ENCODE peak calls at places on chromosomes 4 and X, in nine cellular contexts. One of them, this sample, is unnamed.

GRCh38 chrX:7574325-7574724 is 268.6 kb upstream of the VCX start:
- DNase-seq in stomach: no peak
- DNase-seq in OCI-LY7: peak
- DNase-seq in cardiac muscle cell: peak
- DNase-seq in WERI-Rb-1: no peak
- DNase-seq in left ventricle myocardium inferior: no peak
- DNase-seq in lower lobe of right lung: no peak
- DNase-seq in brain microvascular endothelial cell: peak
- DNase-seq in mammary epithelial cell: peak
- DNase-seq in this sample: no peak

GRCh38 chr4:88275516-88275915 is 8.8 kb downstream of the PPM1K start:
- DNase-seq in stomach: no peak
- DNase-seq in OCI-LY7: peak
- DNase-seq in cardiac muscle cell: no peak
- DNase-seq in WERI-Rb-1: no peak
- DNase-seq in left ventricle myocardium inferior: no peak
- DNase-seq in lower lobe of right lung: no peak
- DNase-seq in brain microvascular endothelial cell: peak
- DNase-seq in mammary epithelial cell: no peak
- DNase-seq in this sample: no peak

GRCh38 chr4:102759835-102760644 is 728 bp downstream of the MANBA start:
- DNase-seq in stomach: peak
- DNase-seq in OCI-LY7: peak
- DNase-seq in cardiac muscle cell: peak
- DNase-seq in WERI-Rb-1: no peak
- DNase-seq in left ventricle myocardium inferior: no peak
- DNase-seq in lower lobe of right lung: no peak
- DNase-seq in brain microvascular endothelial cell: peak
- DNase-seq in mammary epithelial cell: peak
- DNase-seq in this sample: no peak

GRCh38 chrX:397575-397974 is 10.9 kb upstream of the PPP2R3B start:
- DNase-seq in stomach: no peak
- DNase-seq in OCI-LY7: no peak
- DNase-seq in cardiac muscle cell: peak
- DNase-seq in WERI-Rb-1: no peak
- DNase-seq in left ventricle myocardium inferior: peak
- DNase-seq in lower lobe of right lung: no peak
- DNase-seq in brain microvascular endothelial cell: peak
- DNase-seq in mammary epithelial cell: no peak
- DNase-seq in this sample: no peak

GRCh38 chrX:45129055-45129454 is 71.6 kb downstream of the DIPK2B start:
- DNase-seq in stomach: no peak
- DNase-seq in OCI-LY7: no peak
- DNase-seq in cardiac muscle cell: no peak
- DNase-seq in WERI-Rb-1: no peak
- DNase-seq in left ventricle myocardium inferior: no peak
- DNase-seq in lower lobe of right lung: no peak
- DNase-seq in brain microvascular endothelial cell: no peak
- DNase-seq in mammary epithelial cell: no peak
- DNase-seq in this sample: no peak

GRCh38 chr4:86496094-86497060 is 97.7 kb upstream of the PTPN13 start:
- DNase-seq in stomach: peak
- DNase-seq in OCI-LY7: peak
- DNase-seq in cardiac muscle cell: peak
- DNase-seq in WERI-Rb-1: peak
- DNase-seq in left ventricle myocardium inferior: no peak
- DNase-seq in lower lobe of right lung: no peak
- DNase-seq in brain microvascular endothelial cell: peak
- DNase-seq in mammary epithelial cell: peak
- DNase-seq in this sample: peak

GRCh38 chr4:74073358-74073757 is 25.6 kb downstream of the CXCL2 start:
- DNase-seq in stomach: no peak
- DNase-seq in OCI-LY7: no peak
- DNase-seq in cardiac muscle cell: no peak
- DNase-seq in WERI-Rb-1: no peak
- DNase-seq in left ventricle myocardium inferior: no peak
- DNase-seq in lower lobe of right lung: no peak
- DNase-seq in brain microvascular endothelial cell: no peak
- DNase-seq in mammary epithelial cell: no peak
- DNase-seq in this sample: no peak

GRCh38 chr4:33467291-33467690 is 2747.1 kb downstream of the PCDH7 start:
- DNase-seq in stomach: no peak
- DNase-seq in OCI-LY7: no peak
- DNase-seq in cardiac muscle cell: no peak
- DNase-seq in WERI-Rb-1: no peak
- DNase-seq in left ventricle myocardium inferior: no peak
- DNase-seq in lower lobe of right lung: no peak
- DNase-seq in brain microvascular endothelial cell: no peak
- DNase-seq in mammary epithelial cell: no peak
- DNase-seq in this sample: no peak

GRCh38 chr4:145440292-145441007 is 41.2 kb upstream of the SMAD1 start:
- DNase-seq in stomach: no peak
- DNase-seq in OCI-LY7: no peak
- DNase-seq in cardiac muscle cell: no peak
- DNase-seq in WERI-Rb-1: no peak
- DNase-seq in left ventricle myocardium inferior: no peak
- DNase-seq in lower lobe of right lung: no peak
- DNase-seq in brain microvascular endothelial cell: no peak
- DNase-seq in mammary epithelial cell: no peak
- DNase-seq in this sample: no peak

GRCh38 chr4:48565362-48566083 is 75.5 kb downstream of the ZAR1 start:
- DNase-seq in stomach: no peak
- DNase-seq in OCI-LY7: no peak
- DNase-seq in cardiac muscle cell: no peak
- DNase-seq in WERI-Rb-1: no peak
- DNase-seq in left ventricle myocardium inferior: no peak
- DNase-seq in lower lobe of right lung: no peak
- DNase-seq in brain microvascular endothelial cell: no peak
- DNase-seq in mammary epithelial cell: no peak
- DNase-seq in this sample: no peak

GRCh38 chrX:111568356-111568755 is 56.9 kb downstream of the SERTM2 start:
- DNase-seq in stomach: no peak
- DNase-seq in OCI-LY7: no peak
- DNase-seq in cardiac muscle cell: peak
- DNase-seq in WERI-Rb-1: peak
- DNase-seq in left ventricle myocardium inferior: no peak
- DNase-seq in lower lobe of right lung: no peak
- DNase-seq in brain microvascular endothelial cell: peak
- DNase-seq in mammary epithelial cell: peak
- DNase-seq in this sample: no peak

GRCh38 chrX:6448003-6448402 is 86.9 kb downstream of the VCX3A start:
- DNase-seq in stomach: peak
- DNase-seq in OCI-LY7: no peak
- DNase-seq in cardiac muscle cell: no peak
- DNase-seq in WERI-Rb-1: no peak
- DNase-seq in left ventricle myocardium inferior: no peak
- DNase-seq in lower lobe of right lung: no peak
- DNase-seq in brain microvascular endothelial cell: peak
- DNase-seq in mammary epithelial cell: no peak
- DNase-seq in this sample: no peak

GRCh38 chrX:18885317-18886004 is 98.5 kb downstream of the PHKA2 start:
- DNase-seq in stomach: no peak
- DNase-seq in OCI-LY7: no peak
- DNase-seq in cardiac muscle cell: no peak
- DNase-seq in WERI-Rb-1: no peak
- DNase-seq in left ventricle myocardium inferior: no peak
- DNase-seq in lower lobe of right lung: no peak
- DNase-seq in brain microvascular endothelial cell: no peak
- DNase-seq in mammary epithelial cell: no peak
- DNase-seq in this sample: no peak

GRCh38 chr4:128284317-128284716 is 3.3 kb downstream of the PGRMC2 start:
- DNase-seq in stomach: peak
- DNase-seq in OCI-LY7: no peak
- DNase-seq in cardiac muscle cell: no peak
- DNase-seq in WERI-Rb-1: no peak
- DNase-seq in left ventricle myocardium inferior: no peak
- DNase-seq in lower lobe of right lung: no peak
- DNase-seq in brain microvascular endothelial cell: no peak
- DNase-seq in mammary epithelial cell: no peak
- DNase-seq in this sample: no peak

DNA sequence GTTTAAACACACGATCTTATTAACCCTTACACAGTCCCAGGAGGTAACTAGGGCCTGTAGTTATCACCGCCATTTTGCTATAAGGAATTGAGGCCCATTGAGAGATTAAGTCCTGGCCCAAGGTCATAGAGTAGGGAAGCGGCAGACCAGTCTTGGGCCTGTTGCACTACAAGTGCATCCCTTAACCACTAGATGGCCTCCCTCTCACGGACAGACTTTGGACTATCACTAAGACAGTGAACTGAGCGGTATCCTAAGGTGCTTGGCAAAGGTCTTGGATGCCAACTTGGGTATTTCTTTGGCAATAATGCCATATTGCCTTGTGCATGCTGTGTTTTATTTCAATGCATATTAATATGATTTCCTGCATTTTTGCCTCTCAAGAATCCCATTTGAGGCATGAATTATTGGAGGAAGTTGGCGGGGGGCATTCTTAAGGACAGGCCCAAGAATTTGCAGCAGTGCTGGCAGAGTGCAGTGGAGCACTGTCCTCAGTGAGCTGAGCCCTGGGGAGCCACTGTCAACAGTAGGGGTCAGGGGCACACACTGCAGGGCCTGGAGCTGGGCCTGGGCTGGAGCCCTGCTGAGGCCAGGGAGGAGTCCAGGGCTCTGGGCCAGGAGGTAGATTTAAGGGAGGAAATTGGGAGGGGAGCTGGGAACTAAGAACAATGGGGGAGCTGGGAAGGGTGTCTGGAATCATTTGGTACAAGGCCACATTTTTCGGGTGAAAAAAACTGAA is 147.4 kb downstream of the SMIM20 start:
- DNase-seq in stomach: no peak
- DNase-seq in OCI-LY7: peak
- DNase-seq in cardiac muscle cell: peak
- DNase-seq in WERI-Rb-1: peak
- DNase-seq in left ventricle myocardium inferior: no peak
- DNase-seq in lower lobe of right lung: no peak
- DNase-seq in brain microvascular endothelial cell: peak
- DNase-seq in mammary epithelial cell: peak
- DNase-seq in this sample: peak
- TF ChIP-seq CTCF in stomach: peak
- TF ChIP-seq CTCF in OCI-LY7: peak
- TF ChIP-seq CTCF in cardiac muscle cell: peak
- TF ChIP-seq CTCF in WERI-Rb-1: peak
- TF ChIP-seq CTCF in left ventricle myocardium inferior: peak
- TF ChIP-seq CTCF in lower lobe of right lung: peak
- TF ChIP-seq CTCF in brain microvascular endothelial cell: peak
- TF ChIP-seq CTCF in mammary epithelial cell: peak
- TF ChIP-seq CTCF in this sample: peak

GRCh38 chr4:173240696-173241095 is 72.1 kb downstream of the GALNT7 start:
- DNase-seq in stomach: no peak
- DNase-seq in OCI-LY7: no peak
- DNase-seq in cardiac muscle cell: no peak
- DNase-seq in WERI-Rb-1: no peak
- DNase-seq in left ventricle myocardium inferior: no peak
- DNase-seq in lower lobe of right lung: no peak
- DNase-seq in brain microvascular endothelial cell: no peak
- DNase-seq in mammary epithelial cell: no peak
- DNase-seq in this sample: no peak

GRCh38 chr4:173235050-173235449 is 66.4 kb downstream of the GALNT7 start:
- DNase-seq in stomach: no peak
- DNase-seq in OCI-LY7: no peak
- DNase-seq in cardiac muscle cell: no peak
- DNase-seq in WERI-Rb-1: no peak
- DNase-seq in left ventricle myocardium inferior: no peak
- DNase-seq in lower lobe of right lung: no peak
- DNase-seq in brain microvascular endothelial cell: no peak
- DNase-seq in mammary epithelial cell: no peak
- DNase-seq in this sample: no peak

GRCh38 chr4:173242466-173243250 is 74.0 kb downstream of the GALNT7 start:
- DNase-seq in stomach: no peak
- DNase-seq in OCI-LY7: no peak
- DNase-seq in cardiac muscle cell: no peak
- DNase-seq in WERI-Rb-1: peak
- DNase-seq in left ventricle myocardium inferior: no peak
- DNase-seq in lower lobe of right lung: no peak
- DNase-seq in brain microvascular endothelial cell: no peak
- DNase-seq in mammary epithelial cell: peak
- DNase-seq in this sample: no peak

GRCh38 chr4:173237152-173237551 is 68.5 kb downstream of the GALNT7 start:
- DNase-seq in stomach: no peak
- DNase-seq in OCI-LY7: no peak
- DNase-seq in cardiac muscle cell: no peak
- DNase-seq in WERI-Rb-1: no peak
- DNase-seq in left ventricle myocardium inferior: no peak
- DNase-seq in lower lobe of right lung: no peak
- DNase-seq in brain microvascular endothelial cell: no peak
- DNase-seq in mammary epithelial cell: peak
- DNase-seq in this sample: peak

GRCh38 chr4:173237722-173238121 is 69.1 kb downstream of the GALNT7 start:
- DNase-seq in stomach: no peak
- DNase-seq in OCI-LY7: no peak
- DNase-seq in cardiac muscle cell: no peak
- DNase-seq in WERI-Rb-1: no peak
- DNase-seq in left ventricle myocardium inferior: no peak
- DNase-seq in lower lobe of right lung: no peak
- DNase-seq in brain microvascular endothelial cell: no peak
- DNase-seq in mammary epithelial cell: no peak
- DNase-seq in this sample: no peak
- H3K27ac ChIP-seq in stomach: no peak
- H3K27ac ChIP-seq in OCI-LY7: no peak
- H3K27ac ChIP-seq in cardiac muscle cell: no peak
- H3K27ac ChIP-seq in WERI-Rb-1: no peak
- H3K27ac ChIP-seq in left ventricle myocardium inferior: no peak
- H3K27ac ChIP-seq in lower lobe of right lung: no peak
- H3K27ac ChIP-seq in brain microvascular endothelial cell: no peak
- H3K27ac ChIP-seq in mammary epithelial cell: no peak
- H3K27ac ChIP-seq in this sample: no peak

GRCh38 chrX:136339702-136340101 is 38.9 kb downstream of the ADGRG4 start:
- DNase-seq in stomach: no peak
- DNase-seq in OCI-LY7: no peak
- DNase-seq in cardiac muscle cell: no peak
- DNase-seq in WERI-Rb-1: no peak
- DNase-seq in left ventricle myocardium inferior: no peak
- DNase-seq in lower lobe of right lung: no peak
- DNase-seq in brain microvascular endothelial cell: no peak
- DNase-seq in mammary epithelial cell: no peak
- DNase-seq in this sample: no peak

GRCh38 chrX:136336623-136337022 is 35.9 kb downstream of the ADGRG4 start:
- DNase-seq in stomach: no peak
- DNase-seq in OCI-LY7: peak
- DNase-seq in cardiac muscle cell: no peak
- DNase-seq in WERI-Rb-1: no peak
- DNase-seq in left ventricle myocardium inferior: no peak
- DNase-seq in lower lobe of right lung: no peak
- DNase-seq in brain microvascular endothelial cell: no peak
- DNase-seq in mammary epithelial cell: no peak
- DNase-seq in this sample: no peak
- TF ChIP-seq CTCF in stomach: no peak
- TF ChIP-seq CTCF in OCI-LY7: peak
- TF ChIP-seq CTCF in cardiac muscle cell: peak
- TF ChIP-seq CTCF in WERI-Rb-1: peak
- TF ChIP-seq CTCF in left ventricle myocardium inferior: peak
- TF ChIP-seq CTCF in lower lobe of right lung: no peak
- TF ChIP-seq CTCF in brain microvascular endothelial cell: no peak
- TF ChIP-seq CTCF in mammary epithelial cell: peak
- TF ChIP-seq CTCF in this sample: peak

GRCh38 chr4:113260671-113261070 is 211.2 kb downstream of the ANK2 start:
- DNase-seq in stomach: no peak
- DNase-seq in OCI-LY7: no peak
- DNase-seq in cardiac muscle cell: no peak
- DNase-seq in WERI-Rb-1: no peak
- DNase-seq in left ventricle myocardium inferior: no peak
- DNase-seq in lower lobe of right lung: no peak
- DNase-seq in brain microvascular endothelial cell: no peak
- DNase-seq in mammary epithelial cell: no peak
- DNase-seq in this sample: no peak
- H3K27ac ChIP-seq in stomach: no peak
- H3K27ac ChIP-seq in OCI-LY7: no peak
- H3K27ac ChIP-seq in cardiac muscle cell: no peak
- H3K27ac ChIP-seq in WERI-Rb-1: no peak
- H3K27ac ChIP-seq in left ventricle myocardium inferior: no peak
- H3K27ac ChIP-seq in lower lobe of right lung: no peak
- H3K27ac ChIP-seq in brain microvascular endothelial cell: no peak
- H3K27ac ChIP-seq in mammary epithelial cell: no peak
- H3K27ac ChIP-seq in this sample: no peak